ENCODE peak calls at places on chromosome 22, in six cellular contexts. H, J, L, R, N and A are unnamed samples.

GRCh38 chr22:26724414-26724813 is 67.0 kb downstream of the MIAT start:
- DNase-seq in H (no peak), J (no peak), L (no peak), R (no peak), N (no peak), A (no peak)

GRCh38 chr22:35596821-35597220 is 20.3 kb downstream of the MB start:
- DNase-seq in H (peak), J (no peak), L (peak), R (no peak), N (no peak), A (peak)

GRCh38 chr22:23180893-23181762 is 819 bp downstream of the BCR start:
- DNase-seq in H (peak), J (peak), L (peak), R (peak), N (no peak), A (peak)

GRCh38 chr22:24583221-24583971 is 9.5 kb downstream of the LRRC75B start:
- DNase-seq in H (peak), J (peak), L (no peak), R (no peak), N (no peak), A (peak)

GRCh38 chr22:46508391-46508999 is 28.9 kb downstream of the CELSR1 start:
- DNase-seq in H (no peak), J (no peak), L (no peak), R (no peak), N (no peak), A (no peak)

GRCh38 chr22:24146791-24147353 is 34.4 kb upstream of the SUSD2 start:
- DNase-seq in H (peak), J (no peak), L (peak), R (no peak), N (no peak), A (peak)

GRCh38 chr22:19875531-19876313 is 21.0 kb upstream of the GNB1L start:
- DNase-seq in H (peak), J (no peak), L (peak), R (no peak), N (no peak), A (peak)

GRCh38 chr22:19663286-19663815 is 51.0 kb upstream of the SEPTIN5 start:
- DNase-seq in H (peak), J (peak), L (peak), R (no peak), N (no peak), A (peak)

GRCh38 chr22:44538518-44539315 is 40.7 kb upstream of the RTL6 start:
- DNase-seq in H (no peak), J (no peak), L (no peak), R (no peak), N (no peak), A (no peak)

GRCh38 chr22:39224550-39224949 is 20.2 kb downstream of the PDGFB start:
- DNase-seq in H (peak), J (no peak), L (peak), R (no peak), N (no peak), A (peak)

GRCh38 chr22:37661160-37661924 is 2.8 kb downstream of the PDXP start:
- DNase-seq in H (no peak), J (peak), L (no peak), R (no peak), N (no peak), A (no peak)

GRCh38 chr22:20021196-20022181 is 579 bp downstream of the TANGO2 start:
- DNase-seq in H (peak), J (no peak), L (peak), R (no peak), N (no peak), A (peak)

GRCh38 chr22:19815823-19816290 is 38.8 kb downstream of the GNB1L start:
- DNase-seq in H (no peak), J (no peak), L (no peak), R (no peak), N (no peak), A (no peak)

GRCh38 chr22:36244522-36245391 is 5.4 kb upstream of the APOL2 start:
- DNase-seq in H (peak), J (no peak), L (peak), R (no peak), N (no peak), A (peak)

GRCh38 chr22:49969751-49970527 is 9.4 kb downstream of the PIM3 start:
- DNase-seq in H (peak), J (no peak), L (peak), R (no peak), N (no peak), A (peak)

GRCh38 chr22:24190159-24190540 is 8.9 kb downstream of the SUSD2 start:
- DNase-seq in H (peak), J (no peak), L (no peak), R (no peak), N (no peak), A (peak)

GRCh38 chr22:23752090-23752691 is 1.3 kb upstream of the ZNF70 start:
- DNase-seq in H (peak), J (no peak), L (no peak), R (no peak), N (no peak), A (no peak)

GRCh38 chr22:36386900-36387663 is 685 bp downstream of the MYH9 start:
- DNase-seq in H (peak), J (no peak), L (peak), R (no peak), N (no peak), A (peak)

GRCh38 chr22:19884954-19885751 is 30.5 kb upstream of the GNB1L start:
- DNase-seq in H (no peak), J (no peak), L (peak), R (no peak), N (no peak), A (peak)

GRCh38 chr22:38614331-38615122 is 41.7 kb downstream of the FAM227A start:
- DNase-seq in H (no peak), J (no peak), L (no peak), R (no peak), N (no peak), A (no peak)

GRCh38 chr22:36075724-36076123 is 47.1 kb upstream of the RBFOX2 start:
- DNase-seq in H (no peak), J (no peak), L (no peak), R (no peak), N (no peak), A (no peak)

GRCh38 chr22:38697055-38697980 is 3.4 kb downstream of the JOSD1 start:
- DNase-seq in H (no peak), J (no peak), L (peak), R (no peak), N (no peak), A (peak)

GRCh38 chr22:37120569-37121340 is 11.2 kb upstream of the TMPRSS6 start:
- DNase-seq in H (no peak), J (no peak), L (no peak), R (no peak), N (no peak), A (no peak)

GRCh38 chr22:25702571-25703167 is 39.3 kb upstream of the MYO18B start:
- DNase-seq in H (no peak), J (no peak), L (no peak), R (peak), N (no peak), A (no peak)